ENCODE peak calls at places on chromosomes 13 and 19, in seven cellular contexts. One of them, this sample, is unnamed.

GRCh38 chr13:114152831-114153371 is 20.5 kb upstream of the RASA3 start:
- DNase-seq in osteocyte: no peak
- DNase-seq in progenitor cell of endocrine pancreas: no peak
- DNase-seq in Peyer's patch: no peak
- DNase-seq in cardiac fibroblast: peak
- DNase-seq in ovary: no peak
- DNase-seq in upper lobe of left lung: no peak
- DNase-seq in this sample: no peak

GRCh38 chr19:51327066-51327985 is 14.6 kb downstream of the VSIG10L start:
- DNase-seq in progenitor cell of endocrine pancreas: no peak
- DNase-seq in upper lobe of left lung: peak
- DNase-seq in osteocyte: no peak
- DNase-seq in cardiac fibroblast: peak
- DNase-seq in ovary: no peak
- DNase-seq in Peyer's patch: peak
- DNase-seq in this sample: no peak

GRCh38 chr13:87129602-87130300 is 541.4 kb upstream of the SLITRK5 start:
- DNase-seq in cardiac fibroblast: peak
- DNase-seq in ovary: no peak
- DNase-seq in osteocyte: no peak
- DNase-seq in progenitor cell of endocrine pancreas: no peak
- DNase-seq in upper lobe of left lung: no peak
- DNase-seq in Peyer's patch: no peak
- DNase-seq in this sample: no peak

GRCh38 chr13:49540552-49540951 is 44.8 kb downstream of the PHF11 start:
- DNase-seq in osteocyte: no peak
- DNase-seq in cardiac fibroblast: peak
- DNase-seq in ovary: no peak
- DNase-seq in progenitor cell of endocrine pancreas: no peak
- DNase-seq in Peyer's patch: no peak
- DNase-seq in upper lobe of left lung: no peak
- DNase-seq in this sample: no peak

GRCh38 chr13:79062291-79062690 is 343.8 kb downstream of the RBM26 start:
- DNase-seq in cardiac fibroblast: no peak
- DNase-seq in Peyer's patch: no peak
- DNase-seq in upper lobe of left lung: no peak
- DNase-seq in ovary: no peak
- DNase-seq in progenitor cell of endocrine pancreas: no peak
- DNase-seq in osteocyte: no peak
- DNase-seq in this sample: no peak

GRCh38 chr19:45828945-45829344 is 13.8 kb upstream of the RSPH6A start:
- DNase-seq in upper lobe of left lung: no peak
- DNase-seq in osteocyte: no peak
- DNase-seq in progenitor cell of endocrine pancreas: no peak
- DNase-seq in cardiac fibroblast: no peak
- DNase-seq in Peyer's patch: no peak
- DNase-seq in ovary: no peak
- DNase-seq in this sample: no peak

GRCh38 chr19:49295208-49295880 is 29.6 kb downstream of the SLC6A16 start:
- DNase-seq in upper lobe of left lung: no peak
- DNase-seq in osteocyte: no peak
- DNase-seq in cardiac fibroblast: no peak
- DNase-seq in ovary: no peak
- DNase-seq in progenitor cell of endocrine pancreas: no peak
- DNase-seq in Peyer's patch: no peak
- DNase-seq in this sample: no peak

GRCh38 chr19:48624067-48624594 is 4.8 kb downstream of the SPHK2 start:
- DNase-seq in upper lobe of left lung: peak
- DNase-seq in cardiac fibroblast: peak
- DNase-seq in Peyer's patch: peak
- DNase-seq in ovary: peak
- DNase-seq in osteocyte: peak
- DNase-seq in progenitor cell of endocrine pancreas: peak
- DNase-seq in this sample: peak

GRCh38 chr19:2014731-2015610 is 543 bp downstream of the BTBD2 start:
- DNase-seq in cardiac fibroblast: no peak
- DNase-seq in Peyer's patch: no peak
- DNase-seq in osteocyte: no peak
- DNase-seq in ovary: peak
- DNase-seq in upper lobe of left lung: peak
- DNase-seq in progenitor cell of endocrine pancreas: no peak
- DNase-seq in this sample: no peak

GRCh38 chr13:99067160-99067985 is 89.5 kb upstream of the DOCK9 start:
- DNase-seq in ovary: no peak
- DNase-seq in cardiac fibroblast: peak
- DNase-seq in upper lobe of left lung: no peak
- DNase-seq in Peyer's patch: no peak
- DNase-seq in progenitor cell of endocrine pancreas: no peak
- DNase-seq in osteocyte: no peak
- DNase-seq in this sample: no peak

GRCh38 chr13:105627270-105627669 is 908.2 kb downstream of the EFNB2 start:
- DNase-seq in ovary: no peak
- DNase-seq in Peyer's patch: no peak
- DNase-seq in osteocyte: no peak
- DNase-seq in cardiac fibroblast: peak
- DNase-seq in upper lobe of left lung: no peak
- DNase-seq in progenitor cell of endocrine pancreas: no peak
- DNase-seq in this sample: no peak

GRCh38 chr19:12055784-12056183 is 3.0 kb upstream of the ZNF878 start:
- DNase-seq in osteocyte: no peak
- DNase-seq in progenitor cell of endocrine pancreas: no peak
- DNase-seq in cardiac fibroblast: no peak
- DNase-seq in Peyer's patch: no peak
- DNase-seq in upper lobe of left lung: no peak
- DNase-seq in ovary: no peak
- DNase-seq in this sample: no peak

GRCh38 chr19:1563251-1563650 is 4.9 kb downstream of the MEX3D start:
- DNase-seq in upper lobe of left lung: no peak
- DNase-seq in osteocyte: no peak
- DNase-seq in Peyer's patch: no peak
- DNase-seq in cardiac fibroblast: no peak
- DNase-seq in progenitor cell of endocrine pancreas: no peak
- DNase-seq in ovary: no peak
- DNase-seq in this sample: no peak

GRCh38 chr19:676343-677105 is at the start of gene FSTL3:
- DNase-seq in Peyer's patch: no peak
- DNase-seq in osteocyte: peak
- DNase-seq in ovary: peak
- DNase-seq in cardiac fibroblast: peak
- DNase-seq in upper lobe of left lung: peak
- DNase-seq in progenitor cell of endocrine pancreas: no peak
- DNase-seq in this sample: no peak

GRCh38 chr19:6677924-6678689 is 8.1 kb upstream of the TNFSF14 start:
- DNase-seq in cardiac fibroblast: peak
- DNase-seq in upper lobe of left lung: peak
- DNase-seq in osteocyte: no peak
- DNase-seq in ovary: no peak
- DNase-seq in progenitor cell of endocrine pancreas: peak
- DNase-seq in Peyer's patch: peak
- DNase-seq in this sample: no peak

GRCh38 chr13:74021507-74021906 is 112.7 kb downstream of the KLF12 start:
- DNase-seq in cardiac fibroblast: no peak
- DNase-seq in upper lobe of left lung: no peak
- DNase-seq in Peyer's patch: no peak
- DNase-seq in ovary: no peak
- DNase-seq in progenitor cell of endocrine pancreas: no peak
- DNase-seq in osteocyte: no peak
- DNase-seq in this sample: no peak

GRCh38 chr19:49983645-49984229 is 22.8 kb upstream of the SIGLEC11 start:
- DNase-seq in cardiac fibroblast: peak
- DNase-seq in ovary: peak
- DNase-seq in Peyer's patch: peak
- DNase-seq in osteocyte: no peak
- DNase-seq in upper lobe of left lung: no peak
- DNase-seq in progenitor cell of endocrine pancreas: peak
- DNase-seq in this sample: no peak

GRCh38 chr13:75636339-75637095 is 387 bp downstream of the LMO7 start:
- DNase-seq in upper lobe of left lung: peak
- DNase-seq in ovary: peak
- DNase-seq in osteocyte: no peak
- DNase-seq in Peyer's patch: peak
- DNase-seq in progenitor cell of endocrine pancreas: peak
- DNase-seq in cardiac fibroblast: peak
- DNase-seq in this sample: no peak

GRCh38 chr19:723247-723646 is 14.5 kb downstream of the PALM start:
- DNase-seq in cardiac fibroblast: no peak
- DNase-seq in upper lobe of left lung: no peak
- DNase-seq in osteocyte: no peak
- DNase-seq in Peyer's patch: no peak
- DNase-seq in ovary: peak
- DNase-seq in progenitor cell of endocrine pancreas: no peak
- DNase-seq in this sample: no peak

GRCh38 chr19:37903096-37903495 is 3.3 kb downstream of the WDR87 start:
- DNase-seq in progenitor cell of endocrine pancreas: no peak
- DNase-seq in cardiac fibroblast: no peak
- DNase-seq in osteocyte: no peak
- DNase-seq in ovary: no peak
- DNase-seq in upper lobe of left lung: no peak
- DNase-seq in Peyer's patch: no peak
- DNase-seq in this sample: no peak

GRCh38 chr13:29693297-29693945 is 97.9 kb upstream of the SLC7A1 start:
- DNase-seq in progenitor cell of endocrine pancreas: no peak
- DNase-seq in Peyer's patch: peak
- DNase-seq in cardiac fibroblast: no peak
- DNase-seq in ovary: no peak
- DNase-seq in upper lobe of left lung: peak
- DNase-seq in osteocyte: peak
- DNase-seq in this sample: no peak

GRCh38 chr13:89726690-89727435 is 1620.6 kb upstream of the MIR17HG start:
- DNase-seq in Peyer's patch: no peak
- DNase-seq in ovary: no peak
- DNase-seq in progenitor cell of endocrine pancreas: no peak
- DNase-seq in osteocyte: no peak
- DNase-seq in upper lobe of left lung: no peak
- DNase-seq in cardiac fibroblast: peak
- DNase-seq in this sample: no peak

GRCh38 chr19:42606660-42607351 is 12.1 kb upstream of the CEACAM8 start:
- DNase-seq in upper lobe of left lung: peak
- DNase-seq in cardiac fibroblast: peak
- DNase-seq in osteocyte: no peak
- DNase-seq in Peyer's patch: peak
- DNase-seq in ovary: no peak
- DNase-seq in progenitor cell of endocrine pancreas: no peak
- DNase-seq in this sample: no peak
- TF ChIP-seq CTCF in upper lobe of left lung: peak
- TF ChIP-seq CTCF in cardiac fibroblast: peak
- TF ChIP-seq CTCF in osteocyte: peak
- TF ChIP-seq CTCF in Peyer's patch: no peak
- TF ChIP-seq CTCF in ovary: no peak
- TF ChIP-seq CTCF in progenitor cell of endocrine pancreas: peak
- TF ChIP-seq CTCF in this sample: peak

DNA sequence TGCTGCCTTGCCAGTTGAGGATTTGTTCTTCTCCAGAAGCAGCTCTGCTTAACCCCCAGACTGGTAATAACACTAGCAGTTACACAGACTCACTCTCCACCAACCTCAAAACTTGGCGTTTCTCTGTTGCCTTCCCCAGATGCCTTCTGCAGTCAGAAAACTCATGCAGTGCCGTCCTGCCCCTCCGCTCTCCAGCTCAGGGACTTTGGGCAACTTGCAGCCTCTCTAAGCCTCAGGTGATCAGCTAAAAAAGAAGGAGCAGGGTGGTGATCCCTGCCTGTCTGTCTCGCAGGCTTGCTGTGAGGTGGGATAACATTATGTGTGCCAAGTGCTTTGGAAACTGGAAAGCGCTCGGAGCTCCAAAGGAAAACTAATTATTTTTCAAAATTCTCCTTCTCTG is 391.6 kb downstream of the HS6ST3 start:
- DNase-seq in upper lobe of left lung: no peak
- DNase-seq in Peyer's patch: no peak
- DNase-seq in progenitor cell of endocrine pancreas: no peak
- DNase-seq in ovary: no peak
- DNase-seq in cardiac fibroblast: no peak
- DNase-seq in osteocyte: no peak
- DNase-seq in this sample: no peak
- TF ChIP-seq CTCF in upper lobe of left lung: no peak
- TF ChIP-seq CTCF in Peyer's patch: no peak
- TF ChIP-seq CTCF in progenitor cell of endocrine pancreas: no peak
- TF ChIP-seq CTCF in ovary: no peak
- TF ChIP-seq CTCF in cardiac fibroblast: no peak
- TF ChIP-seq CTCF in osteocyte: no peak
- TF ChIP-seq CTCF in this sample: no peak

DNA sequence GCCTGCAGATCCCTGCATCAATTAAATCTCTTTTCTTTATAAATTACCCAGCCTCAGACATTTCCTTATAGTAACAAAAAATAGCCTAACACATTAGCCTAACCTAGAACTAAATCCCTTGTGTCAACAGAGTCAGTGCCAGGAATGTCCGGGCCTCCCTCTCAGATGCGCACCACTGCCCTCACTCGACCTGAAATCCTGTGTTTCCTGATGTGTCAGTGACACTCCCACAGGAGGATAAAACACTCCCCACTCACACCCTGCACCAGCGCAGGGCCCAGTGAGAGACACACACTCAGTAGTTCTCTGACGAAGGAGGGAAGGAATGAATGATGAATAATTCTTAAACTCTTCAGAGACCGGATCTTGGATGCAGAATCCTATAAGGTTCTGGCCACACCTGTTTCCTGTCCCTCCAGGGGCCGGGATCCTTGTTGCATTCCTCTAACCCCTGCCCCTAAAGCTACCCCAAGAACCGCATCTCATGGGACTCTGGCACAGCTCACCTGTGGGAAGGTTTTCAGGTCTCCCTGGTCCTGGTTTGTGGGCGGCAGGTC is 3.1 kb downstream of the CEACAM3 start:
- DNase-seq in cardiac fibroblast: no peak
- DNase-seq in Peyer's patch: no peak
- DNase-seq in ovary: no peak
- DNase-seq in upper lobe of left lung: no peak
- DNase-seq in osteocyte: no peak
- DNase-seq in progenitor cell of endocrine pancreas: no peak
- DNase-seq in this sample: no peak
- TF ChIP-seq CTCF in cardiac fibroblast: no peak
- TF ChIP-seq CTCF in Peyer's patch: no peak
- TF ChIP-seq CTCF in ovary: no peak
- TF ChIP-seq CTCF in upper lobe of left lung: no peak
- TF ChIP-seq CTCF in osteocyte: no peak
- TF ChIP-seq CTCF in progenitor cell of endocrine pancreas: no peak
- TF ChIP-seq CTCF in this sample: no peak

DNA sequence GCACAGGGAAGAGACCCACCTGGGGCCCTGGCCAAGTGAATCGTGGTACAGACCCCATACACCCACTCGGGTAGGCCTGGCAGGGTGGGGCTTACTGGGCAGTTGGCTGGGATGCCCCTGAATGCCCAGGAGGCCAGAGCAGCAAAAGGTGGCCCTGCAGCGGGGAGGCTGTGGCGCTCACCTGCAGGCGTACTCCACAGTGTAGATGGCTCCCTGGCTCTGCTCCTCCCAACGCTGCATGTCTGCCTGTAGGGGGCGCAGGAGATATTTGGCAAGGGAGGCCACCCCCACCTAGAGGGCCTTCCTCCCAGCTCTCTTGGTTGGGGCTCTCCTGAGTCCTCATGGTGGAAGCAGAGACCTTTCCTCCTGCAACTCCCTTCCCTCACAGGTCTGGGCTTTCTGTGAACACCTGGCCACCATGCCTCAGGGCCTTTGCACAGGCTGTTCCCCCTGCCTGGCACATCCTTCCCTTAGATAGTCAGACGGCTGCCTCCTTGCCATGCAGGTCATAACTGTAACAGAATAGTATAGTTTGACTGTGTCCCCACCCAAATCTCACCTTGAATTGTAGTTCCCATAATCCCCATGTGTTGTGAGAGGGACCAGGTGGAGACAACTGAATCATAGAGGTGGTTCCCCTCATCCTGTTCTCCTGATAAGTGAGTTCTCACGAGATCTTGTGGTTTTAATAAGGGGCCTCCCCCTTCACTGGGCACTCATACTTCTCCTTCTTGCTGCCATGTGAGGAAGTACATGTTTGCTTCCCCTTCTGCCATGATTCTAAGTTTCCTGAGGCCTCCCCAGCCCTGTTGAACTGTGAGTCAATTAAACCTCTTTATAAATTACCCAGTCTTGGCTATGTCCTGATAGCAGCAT is 5.9 kb downstream of the BORCS8 start:
- DNase-seq in ovary: no peak
- DNase-seq in cardiac fibroblast: peak
- DNase-seq in Peyer's patch: peak
- DNase-seq in progenitor cell of endocrine pancreas: peak
- DNase-seq in upper lobe of left lung: no peak
- DNase-seq in osteocyte: no peak
- DNase-seq in this sample: no peak
- TF ChIP-seq CTCF in ovary: no peak
- TF ChIP-seq CTCF in cardiac fibroblast: peak
- TF ChIP-seq CTCF in Peyer's patch: peak
- TF ChIP-seq CTCF in progenitor cell of endocrine pancreas: peak
- TF ChIP-seq CTCF in upper lobe of left lung: peak
- TF ChIP-seq CTCF in osteocyte: peak
- TF ChIP-seq CTCF in this sample: peak